ENCODE peak calls at places on chromosomes 6 and 20, in nine cellular contexts. O is CD8-positive, alpha-beta T cell; V is cardiac muscle cell; D is progenitor cell of endocrine pancreas; S is omental fat pad; R is GM12865; Y is AG09309; Z is esophagus muscularis mucosa; W is testis. X is an unnamed sample.

GRCh38 chr20:137668-138131 is 4.7 kb upstream of the DEFB126 start:
- DNase-seq in D (no peak), V (no peak), R (peak), S (no peak), Z (no peak), Y (no peak), W (peak), O (no peak), X (no peak)

GRCh38 chr6:108581237-108581931 is 20.7 kb downstream of the FOXO3 start:
- DNase-seq in R (no peak), V (no peak), O (no peak), Z (no peak), D (no peak), W (no peak), Y (no peak), S (no peak), X (no peak)

GRCh38 chr20:33434434-33434833 is 9.1 kb downstream of the SNTA1 start:
- DNase-seq in Z (no peak), V (no peak), S (no peak), R (no peak), D (no peak), W (no peak), Y (no peak), O (no peak), X (no peak)

GRCh38 chr20:61105395-61105794 is 146.7 kb upstream of the CDH4 start:
- DNase-seq in W (no peak), S (no peak), Z (no peak), O (no peak), Y (no peak), V (no peak), D (no peak), R (no peak), X (no peak)

GRCh38 chr20:32236048-32236533 is 28.4 kb downstream of the POFUT1 start:
- DNase-seq in R (no peak), Z (no peak), V (no peak), D (no peak), W (no peak), Y (no peak), S (no peak), O (no peak), X (no peak)

GRCh38 chr20:33079267-33079666 is at the start of gene BPIFB4:
- DNase-seq in R (no peak), W (no peak), Z (no peak), V (no peak), Y (no peak), S (no peak), D (no peak), O (no peak), X (no peak)

GRCh38 chr20:21564127-21564773 is 50.4 kb upstream of the NKX2-2 start:
- DNase-seq in W (no peak), R (no peak), Y (no peak), V (no peak), Z (no peak), D (no peak), O (no peak), S (no peak), X (no peak)

GRCh38 chr6:153960741-153961140 is 78.3 kb upstream of the OPRM1 start:
- DNase-seq in W (no peak), O (no peak), V (no peak), Y (no peak), R (no peak), D (no peak), Z (no peak), S (no peak), X (no peak)

GRCh38 chr20:62332421-62332820 is 29.6 kb downstream of the ADRM1 start:
- DNase-seq in D (no peak), V (no peak), R (no peak), Z (no peak), W (no peak), O (no peak), S (no peak), Y (no peak), X (no peak)

GRCh38 chr6:123415844-123416468 is 220.8 kb downstream of the TRDN start:
- DNase-seq in R (peak), W (peak), O (no peak), V (peak), S (no peak), Z (no peak), Y (peak), D (peak), X (no peak)

GRCh38 chr6:83518946-83519489 is 6.7 kb downstream of the PRSS35 start:
- DNase-seq in O (no peak), W (no peak), Z (no peak), D (no peak), S (no peak), Y (no peak), V (no peak), R (no peak), X (no peak)

GRCh38 chr6:40325791-40326190 is 261.4 kb downstream of the LRFN2 start:
- DNase-seq in D (no peak), Z (no peak), S (no peak), O (no peak), V (no peak), Y (no peak), W (no peak), R (no peak), X (no peak)

GRCh38 chr6:25746968-25747367 is 7.6 kb upstream of the SLC17A4 start:
- DNase-seq in O (no peak), D (no peak), V (no peak), Z (no peak), S (no peak), W (no peak), R (no peak), Y (no peak), X (no peak)

GRCh38 chr20:5529331-5530142 is 212.8 kb upstream of the PROKR2 start:
- DNase-seq in Y (no peak), Z (peak), W (peak), R (peak), D (peak), O (peak), S (peak), V (peak), X (peak)

GRCh38 chr6:101830501-101831031 is 437.1 kb downstream of the GRIK2 start:
- DNase-seq in V (no peak), S (no peak), Z (no peak), D (no peak), Y (no peak), O (no peak), R (no peak), W (no peak), X (no peak)

GRCh38 chr6:52839124-52840055 is 1.2 kb downstream of the GSTA5 start:
- DNase-seq in Z (no peak), V (peak), D (peak), W (peak), S (peak), Y (no peak), O (peak), R (peak), X (no peak)

GRCh38 chr20:59006864-59007757 is at the start of gene CTSZ:
- DNase-seq in Z (no peak), W (no peak), D (peak), S (no peak), V (peak), Y (no peak), O (no peak), R (peak), X (no peak)

GRCh38 chr20:3670511-3670910 is 7.3 kb upstream of the GFRA4 start:
- DNase-seq in R (no peak), D (no peak), O (no peak), Y (no peak), W (no peak), S (no peak), V (peak), Z (no peak), X (no peak)

GRCh38 chr6:93419304-93420162 is at the start of gene EPHA7:
- DNase-seq in D (peak), S (peak), Y (peak), R (peak), W (peak), V (peak), Z (peak), O (no peak), X (peak)

GRCh38 chr6:93420163-93420806 is 926 bp upstream of the EPHA7 start:
- DNase-seq in R (no peak), S (no peak), Z (no peak), V (peak), O (no peak), Y (no peak), D (no peak), W (no peak), X (no peak)

GRCh38 chr6:93423542-93423941 is 4.2 kb upstream of the EPHA7 start:
- DNase-seq in Y (no peak), S (no peak), V (peak), Z (no peak), W (peak), D (peak), O (no peak), R (peak), X (peak)

GRCh38 chr6:93418448-93419303 is 683 bp downstream of the EPHA7 start:
- DNase-seq in W (peak), D (peak), Z (no peak), R (no peak), V (peak), O (no peak), Y (no peak), S (no peak), X (peak)

DNA sequence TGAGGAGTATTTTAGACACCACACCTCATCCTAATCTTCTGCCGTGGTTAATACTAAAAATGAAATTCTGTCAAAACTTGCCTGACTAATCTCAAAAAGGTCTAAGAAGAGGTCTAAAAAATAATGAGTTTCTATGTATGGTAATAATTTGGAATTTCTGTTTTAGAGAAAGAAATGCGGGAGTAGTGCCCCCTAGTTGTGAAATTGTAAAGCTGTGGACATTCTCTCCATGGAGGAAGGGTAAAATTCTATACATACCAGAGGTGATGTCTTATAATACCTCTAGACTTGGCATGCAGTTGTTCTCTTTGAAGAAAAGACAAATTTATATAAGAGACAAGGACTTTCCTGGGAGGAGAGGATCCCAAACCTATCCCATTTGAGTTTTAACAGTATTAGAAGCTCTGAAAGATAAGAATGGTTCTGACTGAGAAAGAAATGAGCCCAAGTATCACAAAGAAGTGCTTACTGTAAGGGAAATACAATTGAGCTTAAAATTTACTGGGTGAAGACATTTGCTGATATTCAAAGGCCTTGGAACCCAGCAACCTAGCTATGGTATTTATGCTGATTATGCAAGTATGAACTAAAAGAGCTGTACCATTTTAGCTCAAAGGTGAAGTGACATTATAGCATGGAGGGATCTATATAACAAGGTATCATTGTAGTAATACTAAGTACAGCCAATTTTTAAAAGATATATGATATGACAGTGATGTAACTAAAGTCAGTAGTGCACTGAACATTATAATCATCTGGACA is 5.1 kb upstream of the EPHA7 start:
- DNase-seq in Z (no peak), D (no peak), O (no peak), S (no peak), Y (no peak), R (no peak), V (peak), W (no peak), X (no peak)
- TF ChIP-seq CTCF in Z (peak), D (peak), O (no peak), S (no peak), Y (peak), R (peak), V (peak), W (no peak), X (peak)

GRCh38 chr6:114327074-114327473 is 15.7 kb downstream of the HS3ST5 start:
- DNase-seq in R (no peak), Z (no peak), D (no peak), S (no peak), O (no peak), V (no peak), W (no peak), Y (no peak), X (no peak)
- TF ChIP-seq CTCF in R (no peak), Z (no peak), D (peak), S (no peak), O (no peak), V (no peak), W (no peak), Y (peak), X (no peak)

GRCh38 chr6:73803562-73804221 is 107.7 kb downstream of the CD109 start:
- DNase-seq in S (no peak), Z (no peak), D (no peak), O (no peak), W (peak), V (peak), Y (peak), R (peak), X (no peak)
- TF ChIP-seq CTCF in S (no peak), Z (peak), D (peak), O (no peak), W (peak), V (peak), Y (peak), R (peak), X (peak)

DNA sequence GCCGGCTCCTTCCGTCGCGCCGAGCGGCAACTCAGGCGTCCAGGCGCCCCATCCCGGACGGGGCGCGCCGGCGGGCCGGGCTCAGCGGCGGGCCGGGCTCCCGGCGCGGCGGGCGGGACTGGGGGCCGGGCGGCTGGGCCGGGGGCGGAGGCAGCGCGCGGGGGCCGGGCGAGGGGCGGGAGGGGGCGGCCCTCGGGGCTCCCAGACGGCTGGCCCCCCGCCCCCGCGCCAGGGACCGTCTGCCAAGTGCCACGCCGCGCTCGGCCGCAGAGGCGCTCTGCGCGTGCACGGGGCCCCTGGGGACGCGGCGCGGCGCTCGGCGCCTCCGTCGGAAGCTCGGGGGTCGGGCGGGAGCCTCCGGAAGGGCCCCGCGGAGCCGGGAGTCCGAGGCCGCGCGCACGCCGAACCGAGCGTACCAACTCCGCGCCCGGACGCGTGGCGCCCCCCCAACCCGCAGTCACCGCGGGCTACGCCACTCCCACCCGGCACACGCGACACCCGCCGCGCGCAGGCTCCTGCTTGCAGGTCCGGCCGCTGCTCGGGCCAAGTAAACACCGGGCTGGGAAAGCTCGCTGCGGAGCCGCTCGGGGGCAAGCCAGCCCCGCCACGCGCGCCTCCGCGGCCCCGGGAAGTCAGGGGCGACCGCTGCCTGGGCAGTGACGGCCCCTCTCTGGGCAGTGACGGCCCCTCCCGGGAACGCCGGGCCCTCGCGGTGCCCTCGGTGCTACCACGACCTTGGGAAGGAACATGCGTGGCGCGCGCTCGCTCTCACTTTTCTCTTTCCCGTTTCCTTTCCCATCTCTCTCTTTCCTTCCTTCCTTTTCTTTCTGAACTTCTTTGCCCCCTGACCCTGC is at the start of gene PREX1:
- DNase-seq in S (no peak), D (peak), O (peak), W (peak), Y (peak), V (peak), R (peak), Z (no peak), X (peak)
- TF ChIP-seq CTCF in S (no peak), D (no peak), O (no peak), W (peak), Y (no peak), V (no peak), R (no peak), Z (peak), X (peak)

GRCh38 chr20:47297746-47298145 is 58.8 kb downstream of the ZMYND8 start:
- DNase-seq in Y (no peak), V (no peak), R (no peak), Z (no peak), W (peak), D (no peak), O (no peak), S (no peak), X (no peak)

GRCh38 chr20:47295921-47296426 is 60.5 kb downstream of the ZMYND8 start:
- DNase-seq in Y (no peak), O (no peak), R (no peak), Z (no peak), D (no peak), W (no peak), V (no peak), S (no peak), X (no peak)

GRCh38 chr20:47298624-47299023 is 57.9 kb downstream of the ZMYND8 start:
- DNase-seq in R (no peak), D (no peak), O (no peak), Z (no peak), V (no peak), S (no peak), Y (no peak), W (peak), X (no peak)

GRCh38 chr20:47300071-47300470 is 56.4 kb downstream of the ZMYND8 start:
- DNase-seq in O (no peak), Y (no peak), Z (no peak), V (no peak), S (no peak), R (no peak), D (no peak), W (no peak), X (no peak)

GRCh38 chr20:47296950-47297349 is 59.5 kb downstream of the ZMYND8 start:
- DNase-seq in O (no peak), Y (no peak), W (peak), R (no peak), Z (no peak), D (no peak), V (no peak), S (no peak), X (no peak)
- TF ChIP-seq CTCF in O (no peak), Y (no peak), W (no peak), R (no peak), Z (no peak), D (peak), V (peak), S (no peak), X (no peak)

DNA sequence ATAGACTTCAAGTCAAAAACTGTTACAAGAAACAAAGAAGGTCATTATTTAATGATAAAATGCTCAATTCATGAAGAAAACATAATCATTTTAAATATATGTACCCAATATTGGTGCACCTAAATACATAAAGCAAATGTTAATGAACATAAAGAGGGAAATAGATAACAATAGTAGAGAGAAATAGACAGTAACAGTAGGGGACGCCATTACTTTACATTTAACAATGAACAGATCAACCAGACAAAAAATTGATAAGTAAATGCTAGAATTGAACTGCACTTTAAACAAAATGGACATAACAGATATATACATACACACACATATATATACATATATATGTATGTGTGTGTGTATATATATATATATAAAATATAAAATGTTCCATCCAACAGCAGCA is 37.4 kb downstream of the IL22RA2 start:
- DNase-seq in Z (no peak), S (no peak), O (no peak), W (no peak), D (no peak), Y (no peak), V (no peak), R (no peak), X (no peak)
- TF ChIP-seq CTCF in Z (no peak), S (no peak), O (no peak), W (no peak), D (no peak), Y (peak), V (peak), R (no peak), X (peak)

X was measured in osteocyte.